ENCODE peak calls at places on chromosomes 6 and 20, in four cellular contexts. V is T follicular helper cell, L is NCI-H748 treated with DMSO at 0.1 percent for 48 hours, Y is progenitor cell of endocrine pancreas. Z is an unnamed sample.
A peak's percentile ranks its signal among the peaks of the same experiment; 100 is the strongest.

GRCh38 chr20:44256961-44257360 is 9.9 kb downstream of the GDAP1L1 start:
- DNase-seq in V (no peak), Y (no peak), L (no peak), Z (no peak)

GRCh38 chr6:86937219-86938079 is at the start of gene HTR1E:
- DNase-seq in V (no peak), Y (peak; percentile 71), L (peak; percentile 41), Z (peak; percentile 34)

GRCh38 chr6:118187568-118188164 is 280.6 kb downstream of the SLC35F1 start:
- DNase-seq in Y (no peak), V (no peak), L (no peak), Z (no peak)

GRCh38 chr6:53703047-53703446 is 37.5 kb upstream of the KLHL31 start:
- DNase-seq in V (no peak), L (no peak), Y (no peak), Z (no peak)

GRCh38 chr20:22217712-22218352 is 366.5 kb downstream of the FOXA2 start:
- DNase-seq in Y (no peak), L (no peak), V (no peak), Z (no peak)

GRCh38 chr6:129683606-129684322 is 26.2 kb downstream of the ARHGAP18 start:
- DNase-seq in Y (no peak), V (peak; percentile 65), L (no peak), Z (no peak)

GRCh38 chr6:31664790-31665500 is at the start of gene GPANK1:
- DNase-seq in V (peak; percentile 87), L (peak; percentile 91), Y (peak; percentile 44), Z (peak; percentile 93)

GRCh38 chr6:25010917-25011625 is 75.3 kb upstream of the RIPOR2 start:
- DNase-seq in Y (no peak), V (no peak), L (no peak), Z (no peak)

GRCh38 chr20:48403362-48403761 is 424.4 kb downstream of the PREX1 start:
- DNase-seq in Y (no peak), L (no peak), V (no peak), Z (no peak)

GRCh38 chr6:7727951-7728854 is 2.3 kb downstream of the BMP6 start:
- DNase-seq in V (no peak), Y (peak; percentile 11), L (peak; percentile 63), Z (no peak)

GRCh38 chr6:134678436-134678889 is 271.4 kb downstream of the ALDH8A1 start:
- DNase-seq in Y (no peak), V (no peak), L (no peak), Z (no peak)

GRCh38 chr20:50980851-50981713 is 22.5 kb downstream of the MOCS3 start:
- DNase-seq in V (peak; percentile 48), Y (peak; percentile 54), L (peak; percentile 11), Z (no peak)

GRCh38 chr20:5991623-5992441 is 41.4 kb downstream of the MCM8 start:
- DNase-seq in Y (no peak), L (no peak), V (no peak), Z (no peak)

GRCh38 chr20:32797160-32797468 is 22.6 kb upstream of the MAPRE1 start:
- DNase-seq in V (no peak), L (no peak), Y (no peak), Z (no peak)

GRCh38 chr20:23021941-23022340 is 13.2 kb upstream of the SSTR4 start:
- DNase-seq in L (no peak), V (no peak), Y (no peak), Z (no peak)

GRCh38 chr6:134170844-134171243 is 118.4 kb upstream of the SLC2A12 start:
- DNase-seq in Y (no peak), V (no peak), L (no peak), Z (no peak)

GRCh38 chr6:131061041-131061770 is 1.8 kb downstream of the EPB41L2 start:
- DNase-seq in V (no peak), L (no peak), Y (no peak), Z (no peak)

GRCh38 chr20:46894971-46895905 is 595 bp downstream of the EYA2 start:
- DNase-seq in L (peak; percentile 30), Y (peak; percentile 15), V (no peak), Z (no peak)

GRCh38 chr20:62135573-62136266 is 7.5 kb downstream of the PSMA7 start:
- DNase-seq in L (no peak), Y (no peak), V (no peak), Z (no peak)

GRCh38 chr6:95686272-95686671 is 108.9 kb downstream of the MANEA start:
- DNase-seq in Y (no peak), L (no peak), V (no peak), Z (no peak)

GRCh38 chr20:39800111-39800510 is 838.0 kb downstream of the DHX35 start:
- DNase-seq in V (no peak), Y (no peak), L (no peak), Z (no peak)

GRCh38 chr6:106334646-106335448 is 9.3 kb upstream of the ATG5 start:
- DNase-seq in Y (peak; percentile 14), V (peak; percentile 28), L (peak; percentile 27), Z (peak; percentile 38)

GRCh38 chr6:91786474-91787184 is 1199.8 kb upstream of the MAP3K7 start:
- DNase-seq in Y (no peak), L (no peak), V (no peak), Z (no peak)

Z was measured in NCI-H1048.